ENCODE peak calls at places on chromosomes 11 and 22, in six cellular contexts. One of them, this sample, is unnamed.

GRCh38 chr11:129163714-129164164 is 28.4 kb downstream of the ARHGAP32 start:
- DNase-seq in ovary: no peak
- DNase-seq in neural progenitor cell: no peak
- DNase-seq in dorsolateral prefrontal cortex: no peak
- DNase-seq in suprapubic skin: no peak
- DNase-seq in tibial nerve: no peak
- DNase-seq in this sample: no peak

GRCh38 chr11:12276831-12277475 is 100.4 kb upstream of the PARVA start:
- DNase-seq in tibial nerve: no peak
- DNase-seq in suprapubic skin: peak; percentile 29
- DNase-seq in ovary: no peak
- DNase-seq in neural progenitor cell: no peak
- DNase-seq in dorsolateral prefrontal cortex: no peak
- DNase-seq in this sample: peak; percentile 35

GRCh38 chr22:28594784-28595324 is 84.8 kb downstream of the TTC28 start:
- DNase-seq in dorsolateral prefrontal cortex: no peak
- DNase-seq in neural progenitor cell: peak; percentile 74
- DNase-seq in tibial nerve: no peak
- DNase-seq in ovary: no peak
- DNase-seq in suprapubic skin: no peak
- DNase-seq in this sample: no peak

GRCh38 chr11:101738494-101738893 is 154.7 kb upstream of the TRPC6 start:
- DNase-seq in suprapubic skin: no peak
- DNase-seq in dorsolateral prefrontal cortex: no peak
- DNase-seq in neural progenitor cell: no peak
- DNase-seq in ovary: no peak
- DNase-seq in tibial nerve: no peak
- DNase-seq in this sample: no peak

GRCh38 chr11:83392556-83392955 is 106.4 kb upstream of the CCDC90B start:
- DNase-seq in neural progenitor cell: no peak
- DNase-seq in ovary: no peak
- DNase-seq in suprapubic skin: no peak
- DNase-seq in tibial nerve: no peak
- DNase-seq in dorsolateral prefrontal cortex: no peak
- DNase-seq in this sample: no peak

GRCh38 chr22:25062378-25063095 is 110.0 kb downstream of the KIAA1671 start:
- DNase-seq in neural progenitor cell: no peak
- DNase-seq in suprapubic skin: no peak
- DNase-seq in tibial nerve: no peak
- DNase-seq in ovary: no peak
- DNase-seq in dorsolateral prefrontal cortex: no peak
- DNase-seq in this sample: no peak

GRCh38 chr22:47194476-47195155 is 432.2 kb downstream of the TBC1D22A start:
- DNase-seq in ovary: no peak
- DNase-seq in tibial nerve: no peak
- DNase-seq in dorsolateral prefrontal cortex: peak; percentile 18
- DNase-seq in suprapubic skin: no peak
- DNase-seq in neural progenitor cell: no peak
- DNase-seq in this sample: peak; percentile 19

GRCh38 chr11:66327171-66328035 is 8.8 kb downstream of the RIN1 start:
- DNase-seq in suprapubic skin: no peak
- DNase-seq in ovary: no peak
- DNase-seq in tibial nerve: no peak
- DNase-seq in dorsolateral prefrontal cortex: no peak
- DNase-seq in neural progenitor cell: no peak
- DNase-seq in this sample: no peak

GRCh38 chr11:1298695-1299492 is 10.5 kb downstream of the TOLLIP start:
- DNase-seq in dorsolateral prefrontal cortex: peak; percentile 52
- DNase-seq in neural progenitor cell: peak; percentile 42
- DNase-seq in tibial nerve: peak; percentile 84
- DNase-seq in ovary: peak; percentile 81
- DNase-seq in suprapubic skin: peak; percentile 92
- DNase-seq in this sample: peak; percentile 64

GRCh38 chr11:115806056-115806455 is 301.8 kb upstream of the CADM1 start:
- DNase-seq in suprapubic skin: no peak
- DNase-seq in ovary: no peak
- DNase-seq in tibial nerve: no peak
- DNase-seq in dorsolateral prefrontal cortex: no peak
- DNase-seq in neural progenitor cell: no peak
- DNase-seq in this sample: no peak

GRCh38 chr11:123056835-123057491 is 5.0 kb downstream of the HSPA8 start:
- DNase-seq in neural progenitor cell: no peak
- DNase-seq in ovary: no peak
- DNase-seq in tibial nerve: no peak
- DNase-seq in suprapubic skin: no peak
- DNase-seq in dorsolateral prefrontal cortex: no peak
- DNase-seq in this sample: no peak

GRCh38 chr11:134045799-134046635 is 22.9 kb upstream of the JAM3 start:
- DNase-seq in dorsolateral prefrontal cortex: no peak
- DNase-seq in suprapubic skin: no peak
- DNase-seq in ovary: no peak
- DNase-seq in tibial nerve: no peak
- DNase-seq in neural progenitor cell: peak; percentile 61
- DNase-seq in this sample: peak; percentile 87

DNA sequence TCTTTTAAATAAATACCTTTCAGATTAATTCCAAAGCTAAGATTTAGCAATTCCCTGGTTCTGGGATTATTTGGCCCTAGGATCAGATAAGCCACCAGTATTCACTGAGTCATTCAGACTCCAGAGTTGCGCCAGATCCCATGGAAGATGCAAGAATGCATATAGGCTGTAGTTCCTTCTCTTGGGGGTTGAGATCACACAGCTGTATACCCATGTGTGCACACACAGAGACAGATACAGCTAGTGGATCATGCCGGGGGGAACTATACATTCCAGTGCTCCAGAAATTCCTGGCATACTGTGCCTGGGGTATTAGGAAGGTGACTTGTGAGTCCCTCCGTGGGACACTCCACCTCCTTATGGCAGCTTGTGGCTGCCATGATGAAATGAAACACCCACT is 75.4 kb downstream of the ZBTB16 start:
- DNase-seq in ovary: no peak
- DNase-seq in suprapubic skin: no peak
- DNase-seq in dorsolateral prefrontal cortex: no peak
- DNase-seq in neural progenitor cell: no peak
- DNase-seq in tibial nerve: no peak
- DNase-seq in this sample: no peak
- H3K27me3 ChIP-seq in ovary: no peaks in the 10 kb centered on the region
- H3K27me3 ChIP-seq in suprapubic skin: no peaks in the 10 kb centered on the region
- H3K27me3 ChIP-seq in dorsolateral prefrontal cortex: no peaks in the 10 kb centered on the region
- H3K27me3 ChIP-seq in neural progenitor cell: no peaks in the 10 kb centered on the region
- H3K27me3 ChIP-seq in tibial nerve: no peaks in the 10 kb centered on the region
- H3K27me3 ChIP-seq in this sample: no peaks in the 10 kb centered on the region

GRCh38 chr11:69637601-69637955 is 3.4 kb upstream of the CCND1 start:
- DNase-seq in dorsolateral prefrontal cortex: no peak
- DNase-seq in tibial nerve: no peak
- DNase-seq in ovary: no peak
- DNase-seq in suprapubic skin: peak; percentile 76
- DNase-seq in neural progenitor cell: peak; percentile 55
- DNase-seq in this sample: peak; percentile 83

GRCh38 chr11:69638941-69639681 is 1.8 kb upstream of the CCND1 start:
- DNase-seq in tibial nerve: peak; percentile 85
- DNase-seq in dorsolateral prefrontal cortex: peak; percentile 61
- DNase-seq in ovary: peak; percentile 69
- DNase-seq in neural progenitor cell: peak; percentile 98
- DNase-seq in suprapubic skin: peak; percentile 94
- DNase-seq in this sample: peak; percentile 99

GRCh38 chr11:69636870-69637600 is 3.9 kb upstream of the CCND1 start:
- DNase-seq in neural progenitor cell: no peak
- DNase-seq in ovary: no peak
- DNase-seq in tibial nerve: no peak
- DNase-seq in dorsolateral prefrontal cortex: no peak
- DNase-seq in suprapubic skin: no peak
- DNase-seq in this sample: peak; percentile 65

GRCh38 chr11:69639843-69640242 is 1.1 kb upstream of the CCND1 start:
- DNase-seq in tibial nerve: no peak
- DNase-seq in ovary: no peak
- DNase-seq in neural progenitor cell: no peak
- DNase-seq in dorsolateral prefrontal cortex: no peak
- DNase-seq in suprapubic skin: no peak
- DNase-seq in this sample: no peak

GRCh38 chr11:69637956-69638871 is 2.7 kb upstream of the CCND1 start:
- DNase-seq in suprapubic skin: no peak
- DNase-seq in tibial nerve: no peak
- DNase-seq in neural progenitor cell: peak; percentile 88
- DNase-seq in ovary: no peak
- DNase-seq in dorsolateral prefrontal cortex: no peak
- DNase-seq in this sample: peak; percentile 93
- H3K27me3 ChIP-seq in suprapubic skin: peaks cover 8% of the 10 kb centered on the region
- H3K27me3 ChIP-seq in tibial nerve: no peaks in the 10 kb centered on the region
- H3K27me3 ChIP-seq in neural progenitor cell: peaks cover 28% of the 10 kb centered on the region
- H3K27me3 ChIP-seq in ovary: peaks cover 7% of the 10 kb centered on the region
- H3K27me3 ChIP-seq in dorsolateral prefrontal cortex: peaks cover 5% of the 10 kb centered on the region
- H3K27me3 ChIP-seq in this sample: peaks cover 43% of the 10 kb centered on the region

DNA sequence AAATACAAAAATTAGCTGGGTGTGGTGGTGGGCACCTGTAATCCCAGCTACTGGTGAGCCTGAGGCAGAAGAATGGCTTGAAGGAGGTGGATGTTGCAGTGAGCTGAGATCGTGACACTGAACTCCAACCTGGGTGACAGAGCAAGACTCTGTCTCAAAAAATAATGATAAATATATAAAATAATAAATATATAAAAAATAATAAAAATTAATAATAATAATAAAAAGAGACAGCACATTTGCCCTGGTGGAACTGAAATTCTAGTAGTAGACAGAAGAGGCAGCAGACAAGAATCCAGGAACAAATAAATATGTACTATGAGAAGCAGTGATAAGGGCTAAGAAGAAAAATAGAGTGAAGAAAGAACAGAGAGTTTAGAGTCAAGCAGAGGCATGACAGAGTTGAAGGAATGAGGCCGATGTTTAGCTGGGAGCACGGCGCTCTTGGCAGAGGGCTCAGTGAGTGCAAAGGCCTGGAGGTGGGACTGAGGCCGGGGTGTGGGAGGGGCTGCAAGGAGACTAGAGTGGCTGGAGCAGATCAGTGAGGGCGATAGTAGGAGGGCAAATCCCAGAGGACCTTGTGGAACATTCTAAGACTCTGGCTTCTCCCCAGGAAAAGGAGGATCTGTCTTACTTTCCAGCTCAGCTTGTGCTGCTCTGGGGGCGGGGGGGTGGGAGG is 410.3 kb downstream of the MN1 start:
- DNase-seq in ovary: peak; percentile 87
- DNase-seq in suprapubic skin: no peak
- DNase-seq in dorsolateral prefrontal cortex: no peak
- DNase-seq in tibial nerve: peak; percentile 36
- DNase-seq in neural progenitor cell: peak; percentile 35
- DNase-seq in this sample: peak; percentile 70
- H3K27me3 ChIP-seq in ovary: no peaks in the 10 kb centered on the region
- H3K27me3 ChIP-seq in suprapubic skin: peaks cover 2% of the 10 kb centered on the region
- H3K27me3 ChIP-seq in dorsolateral prefrontal cortex: no peaks in the 10 kb centered on the region
- H3K27me3 ChIP-seq in tibial nerve: no peaks in the 10 kb centered on the region
- H3K27me3 ChIP-seq in neural progenitor cell: no peaks in the 10 kb centered on the region
- H3K27me3 ChIP-seq in this sample: no peaks in the 10 kb centered on the region

DNA sequence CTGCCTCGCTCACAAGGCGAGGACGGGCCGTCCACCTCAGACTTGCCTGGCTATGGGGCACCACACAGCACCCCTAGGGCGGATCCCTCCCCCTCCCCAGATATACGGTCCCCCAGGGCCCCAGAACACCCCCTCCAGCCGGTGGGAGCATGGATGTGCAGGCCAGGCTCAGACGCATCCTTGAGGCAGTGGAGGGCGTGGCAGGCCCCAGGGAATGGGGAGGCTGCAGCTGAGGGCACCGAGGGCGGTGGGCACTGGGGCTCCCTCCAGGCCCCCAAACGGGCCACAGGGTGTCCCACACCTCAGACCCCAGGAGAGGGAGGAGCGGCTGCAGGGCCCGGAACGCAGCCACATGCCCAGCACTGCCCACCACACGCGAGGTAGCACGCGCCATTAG is 12.1 kb downstream of the TTLL8 start:
- DNase-seq in ovary: no peak
- DNase-seq in dorsolateral prefrontal cortex: no peak
- DNase-seq in tibial nerve: no peak
- DNase-seq in suprapubic skin: no peak
- DNase-seq in neural progenitor cell: no peak
- DNase-seq in this sample: no peak
- H3K27me3 ChIP-seq in ovary: no peaks in the 10 kb centered on the region
- H3K27me3 ChIP-seq in dorsolateral prefrontal cortex: no peaks in the 10 kb centered on the region
- H3K27me3 ChIP-seq in tibial nerve: no peaks in the 10 kb centered on the region
- H3K27me3 ChIP-seq in suprapubic skin: peaks cover 33% of the 10 kb centered on the region
- H3K27me3 ChIP-seq in neural progenitor cell: no peaks in the 10 kb centered on the region
- H3K27me3 ChIP-seq in this sample: no peaks in the 10 kb centered on the region

DNA sequence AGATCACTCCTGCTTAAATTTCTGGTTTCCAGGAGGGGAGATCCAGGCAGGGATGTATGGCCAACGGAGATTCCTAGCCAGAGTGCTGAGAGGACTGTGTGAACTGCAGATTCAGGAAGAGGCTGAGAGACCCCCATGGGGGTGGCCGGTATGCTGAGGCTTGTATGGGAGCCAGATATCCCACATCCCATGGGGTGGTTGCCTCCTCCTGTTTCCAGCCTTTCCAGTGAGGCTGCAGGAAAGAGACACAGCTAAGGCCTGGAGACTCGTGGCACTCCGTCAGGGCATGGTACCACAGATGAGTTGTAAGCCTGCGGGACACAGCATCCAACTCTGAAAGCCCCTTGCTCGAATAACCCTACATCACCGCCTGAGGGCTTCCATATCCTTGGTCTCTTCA is 1.4 kb upstream of the MYOD1 start:
- DNase-seq in tibial nerve: no peak
- DNase-seq in neural progenitor cell: no peak
- DNase-seq in ovary: no peak
- DNase-seq in dorsolateral prefrontal cortex: no peak
- DNase-seq in suprapubic skin: no peak
- DNase-seq in this sample: no peak
- H3K27me3 ChIP-seq in tibial nerve: no peaks in the 10 kb centered on the region
- H3K27me3 ChIP-seq in neural progenitor cell: peaks cover 100% of the 10 kb centered on the region
- H3K27me3 ChIP-seq in ovary: no peaks in the 10 kb centered on the region
- H3K27me3 ChIP-seq in dorsolateral prefrontal cortex: peaks cover 8% of the 10 kb centered on the region
- H3K27me3 ChIP-seq in suprapubic skin: peaks cover 89% of the 10 kb centered on the region
- H3K27me3 ChIP-seq in this sample: peaks cover 100% of the 10 kb centered on the region